ENCODE peak calls at places on chromosomes 5 and 9, in four cellular contexts. J is activated T-cell treated with anti-CD3 and anti-CD28 coated beads, Interleukin-2, amount 50 U/mL, for 4 hours; P is heart right ventricle; K is HepG2. Q is an unnamed sample.

GRCh38 chr5:62985749-62986148 is 407.1 kb downstream of the LRRC70 start:
- ATAC-seq in J (no peak), P (no peak), K (no peak), Q (no peak)

GRCh38 chr5:33842456-33842855 is 49.3 kb downstream of the ADAMTS12 start:
- ATAC-seq in J (no peak), P (no peak), K (no peak), Q (no peak)

GRCh38 chr5:80219381-80219780 is 36.5 kb downstream of the SERINC5 start:
- ATAC-seq in J (no peak), P (no peak), K (no peak), Q (no peak)

GRCh38 chr9:23811633-23812032 is 14.4 kb downstream of the ELAVL2 start:
- ATAC-seq in J (no peak), P (no peak), K (no peak), Q (peak; percentile 42)

GRCh38 chr9:129451669-129452068 is 169.2 kb downstream of the C9orf50 start:
- ATAC-seq in J (no peak), P (peak; percentile 38), K (no peak), Q (no peak)

GRCh38 chr5:90956511-90956910 is 397.9 kb downstream of the ADGRV1 start:
- ATAC-seq in J (peak; percentile 43), P (no peak), K (no peak), Q (no peak)

GRCh38 chr9:136522354-136523237 is 23.3 kb downstream of the NOTCH1 start:
- ATAC-seq in J (no peak), P (no peak), K (no peak), Q (no peak)

GRCh38 chr9:26856413-26857032 is 36.1 kb downstream of the CAAP1 start:
- ATAC-seq in J (no peak), P (no peak), K (peak; percentile 80), Q (peak; percentile 59)

GRCh38 chr5:43040287-43041098 is at the start of gene ANXA2R:
- ATAC-seq in J (peak; percentile 63), P (peak; percentile 62), K (peak; percentile 55), Q (peak; percentile 82)

GRCh38 chr9:91044354-91044753 is 242.7 kb downstream of the SYK start:
- ATAC-seq in J (no peak), P (no peak), K (no peak), Q (no peak)

GRCh38 chr9:126233175-126233574 is 93.5 kb upstream of the MVB12B start:
- ATAC-seq in J (no peak), P (no peak), K (no peak), Q (no peak)

Q was measured in esophagus mucosa.